ENCODE peak calls at places on chromosome X, in six cellular contexts. Q is activated T-cell treated with anti-CD3 and anti-CD28 coated beads, Interleukin-2, amount 50 U/mL, for 1 hour; P is stimulated activated naive CD4-positive, alpha-beta T cell treated with Interleukin-2 at 50 U/mL for 16 hours; W is activated T-helper 1 cell treated with Interleukin-2 at 50 U/mL for 16 hours; S is CD8-positive, alpha-beta memory T cell; G is left colon. R is an unnamed sample.

GRCh38 chrX:21659320-21659719 is 1.2 kb upstream of the KLHL34 start:
- DNase-seq in S (no peak), Q (no peak), W (no peak), G (no peak), P (no peak), R (no peak)

GRCh38 chrX:12567857-12568256 is 223.4 kb upstream of the PRPS2 start:
- DNase-seq in P (no peak), W (no peak), G (no peak), Q (no peak), S (no peak), R (no peak)

GRCh38 chrX:55709735-55710134 is 7.8 kb upstream of the RRAGB start:
- DNase-seq in Q (no peak), P (no peak), W (no peak), S (no peak), G (no peak), R (no peak)

GRCh38 chrX:119899125-119899524 is 3.4 kb downstream of the AKAP14 start:
- DNase-seq in G (no peak), P (no peak), S (no peak), Q (no peak), W (no peak), R (no peak)

GRCh38 chrX:31679861-31680260 is 608.0 kb upstream of the FTHL17 start:
- DNase-seq in S (no peak), G (no peak), W (no peak), P (no peak), Q (no peak), R (no peak)

GRCh38 chrX:67004451-67004850 is 365.6 kb upstream of the EDA2R start:
- DNase-seq in W (no peak), G (no peak), Q (no peak), P (no peak), S (no peak), R (no peak)

GRCh38 chrX:154074199-154074598 is 23.3 kb downstream of the MECP2 start:
- DNase-seq in S (no peak), Q (no peak), P (no peak), W (no peak), G (no peak), R (no peak)

GRCh38 chrX:17836830-17837229 is 24.3 kb downstream of the RAI2 start:
- DNase-seq in W (no peak), G (no peak), P (no peak), S (no peak), Q (no peak), R (no peak)

GRCh38 chrX:2863646-2864045 is 34.9 kb downstream of the GYG2 start:
- DNase-seq in P (no peak), W (no peak), S (no peak), G (no peak), Q (no peak), R (no peak)

GRCh38 chrX:53383376-53384087 is 38.9 kb downstream of the SMC1A start:
- DNase-seq in G (no peak), W (no peak), S (no peak), Q (no peak), P (no peak), R (no peak)

GRCh38 chrX:39762266-39762841 is 335.4 kb downstream of the BCOR start:
- DNase-seq in S (no peak), P (no peak), W (no peak), Q (no peak), G (no peak), R (no peak)